ENCODE peak calls at places on chromosomes 4 and X, in seven cellular contexts. One of them, this sample, is unnamed.

GRCh38 chr4:99300934-99301333 is 10.1 kb upstream of the ADH1A start:
- DNase-seq in lung microvascular endothelial cell: peak; percentile 48
- DNase-seq in AG09309: peak; percentile 89
- DNase-seq in IMR-90: peak; percentile 97
- DNase-seq in posterior cingulate gyrus: peak; percentile 68
- DNase-seq in cardiac septum: peak; percentile 82
- DNase-seq in M059J: peak; percentile 54
- DNase-seq in this sample: peak; percentile 86

GRCh38 chr4:179307297-179308136 is 1865.3 kb upstream of the AGA start:
- DNase-seq in lung microvascular endothelial cell: peak; percentile 17
- DNase-seq in AG09309: no peak
- DNase-seq in IMR-90: peak; percentile 23
- DNase-seq in posterior cingulate gyrus: no peak
- DNase-seq in cardiac septum: no peak
- DNase-seq in M059J: peak; percentile 23
- DNase-seq in this sample: no peak

GRCh38 chr4:61462451-61463326 is 262.6 kb downstream of the ADGRL3 start:
- DNase-seq in lung microvascular endothelial cell: no peak
- DNase-seq in AG09309: no peak
- DNase-seq in IMR-90: peak; percentile 52
- DNase-seq in posterior cingulate gyrus: no peak
- DNase-seq in cardiac septum: no peak
- DNase-seq in M059J: no peak
- DNase-seq in this sample: no peak

GRCh38 chrX:97685753-97686152 is 802.0 kb downstream of the RPA4 start:
- DNase-seq in lung microvascular endothelial cell: peak; percentile 52
- DNase-seq in AG09309: peak; percentile 1
- DNase-seq in IMR-90: peak; percentile 40
- DNase-seq in posterior cingulate gyrus: no peak
- DNase-seq in cardiac septum: no peak
- DNase-seq in M059J: peak; percentile 33
- DNase-seq in this sample: no peak

GRCh38 chr4:8315343-8316250 is 46.0 kb downstream of the HTRA3 start:
- DNase-seq in lung microvascular endothelial cell: peak; percentile 75
- DNase-seq in AG09309: peak; percentile 39
- DNase-seq in IMR-90: peak; percentile 89
- DNase-seq in posterior cingulate gyrus: no peak
- DNase-seq in cardiac septum: peak; percentile 77
- DNase-seq in M059J: peak; percentile 84
- DNase-seq in this sample: peak; percentile 69

GRCh38 chr4:55297346-55297745 is 48.7 kb upstream of the SRD5A3 start:
- DNase-seq in lung microvascular endothelial cell: peak; percentile 45
- DNase-seq in AG09309: no peak
- DNase-seq in IMR-90: peak; percentile 5
- DNase-seq in posterior cingulate gyrus: no peak
- DNase-seq in cardiac septum: no peak
- DNase-seq in M059J: no peak
- DNase-seq in this sample: no peak

GRCh38 chrX:99384594-99385374 is 1025.3 kb downstream of the PCDH19 start:
- DNase-seq in lung microvascular endothelial cell: no peak
- DNase-seq in AG09309: no peak
- DNase-seq in IMR-90: no peak
- DNase-seq in posterior cingulate gyrus: peak; percentile 47
- DNase-seq in cardiac septum: no peak
- DNase-seq in M059J: no peak
- DNase-seq in this sample: no peak

GRCh38 chr4:118381902-118382301 is 29.1 kb upstream of the PRSS12 start:
- DNase-seq in lung microvascular endothelial cell: no peak
- DNase-seq in AG09309: no peak
- DNase-seq in IMR-90: peak; percentile 17
- DNase-seq in posterior cingulate gyrus: no peak
- DNase-seq in cardiac septum: no peak
- DNase-seq in M059J: no peak
- DNase-seq in this sample: no peak

GRCh38 chrX:17237146-17237545 is 137.9 kb upstream of the NHS start:
- DNase-seq in lung microvascular endothelial cell: no peak
- DNase-seq in AG09309: no peak
- DNase-seq in IMR-90: no peak
- DNase-seq in posterior cingulate gyrus: no peak
- DNase-seq in cardiac septum: no peak
- DNase-seq in M059J: no peak
- DNase-seq in this sample: no peak

GRCh38 chrX:1041051-1041450 is 171.4 kb downstream of the CRLF2 start:
- DNase-seq in lung microvascular endothelial cell: no peak
- DNase-seq in AG09309: no peak
- DNase-seq in IMR-90: no peak
- DNase-seq in posterior cingulate gyrus: no peak
- DNase-seq in cardiac septum: peak; percentile 67
- DNase-seq in M059J: no peak
- DNase-seq in this sample: no peak

GRCh38 chr4:108787724-108788123 is 24.9 kb upstream of the ETNPPL start:
- DNase-seq in lung microvascular endothelial cell: no peak
- DNase-seq in AG09309: no peak
- DNase-seq in IMR-90: no peak
- DNase-seq in posterior cingulate gyrus: no peak
- DNase-seq in cardiac septum: no peak
- DNase-seq in M059J: no peak
- DNase-seq in this sample: no peak

GRCh38 chr4:176671532-176671931 is 121.2 kb downstream of the VEGFC start:
- DNase-seq in lung microvascular endothelial cell: peak; percentile 8
- DNase-seq in AG09309: no peak
- DNase-seq in IMR-90: peak; percentile 44
- DNase-seq in posterior cingulate gyrus: no peak
- DNase-seq in cardiac septum: no peak
- DNase-seq in M059J: no peak
- DNase-seq in this sample: no peak

GRCh38 chrX:22740836-22741235 is 258.9 kb upstream of the DDX53 start:
- DNase-seq in lung microvascular endothelial cell: peak; percentile 1
- DNase-seq in AG09309: no peak
- DNase-seq in IMR-90: no peak
- DNase-seq in posterior cingulate gyrus: no peak
- DNase-seq in cardiac septum: no peak
- DNase-seq in M059J: no peak
- DNase-seq in this sample: no peak

GRCh38 chr4:127698789-127699200 is 31.4 kb upstream of the SLC25A31 start:
- DNase-seq in lung microvascular endothelial cell: peak; percentile 64
- DNase-seq in AG09309: peak; percentile 65
- DNase-seq in IMR-90: peak; percentile 66
- DNase-seq in posterior cingulate gyrus: no peak
- DNase-seq in cardiac septum: no peak
- DNase-seq in M059J: peak; percentile 85
- DNase-seq in this sample: no peak

GRCh38 chr4:159137176-159137575 is 34.3 kb downstream of the RAPGEF2 start:
- DNase-seq in lung microvascular endothelial cell: no peak
- DNase-seq in AG09309: no peak
- DNase-seq in IMR-90: no peak
- DNase-seq in posterior cingulate gyrus: no peak
- DNase-seq in cardiac septum: no peak
- DNase-seq in M059J: no peak
- DNase-seq in this sample: no peak

GRCh38 chr4:28421221-28421620 is 1560.6 kb downstream of the STIM2 start:
- DNase-seq in lung microvascular endothelial cell: no peak
- DNase-seq in AG09309: no peak
- DNase-seq in IMR-90: peak; percentile 5
- DNase-seq in posterior cingulate gyrus: no peak
- DNase-seq in cardiac septum: no peak
- DNase-seq in M059J: no peak
- DNase-seq in this sample: no peak

GRCh38 chrX:129933700-129934099 is 27.7 kb downstream of the UTP14A start:
- DNase-seq in lung microvascular endothelial cell: no peak
- DNase-seq in AG09309: no peak
- DNase-seq in IMR-90: no peak
- DNase-seq in posterior cingulate gyrus: no peak
- DNase-seq in cardiac septum: no peak
- DNase-seq in M059J: no peak
- DNase-seq in this sample: no peak

GRCh38 chrX:73239242-73239641 is 24.6 kb upstream of the NAP1L2 start:
- DNase-seq in lung microvascular endothelial cell: no peak
- DNase-seq in AG09309: no peak
- DNase-seq in IMR-90: no peak
- DNase-seq in posterior cingulate gyrus: no peak
- DNase-seq in cardiac septum: no peak
- DNase-seq in M059J: no peak
- DNase-seq in this sample: no peak

GRCh38 chr4:41375561-41375960 is 118.8 kb downstream of the UCHL1 start:
- DNase-seq in lung microvascular endothelial cell: no peak
- DNase-seq in AG09309: no peak
- DNase-seq in IMR-90: no peak
- DNase-seq in posterior cingulate gyrus: peak; percentile 73
- DNase-seq in cardiac septum: peak; percentile 77
- DNase-seq in M059J: no peak
- DNase-seq in this sample: no peak

GRCh38 chr4:124941267-124941666 is 228.7 kb upstream of the ANKRD50 start:
- DNase-seq in lung microvascular endothelial cell: peak; percentile 80
- DNase-seq in AG09309: no peak
- DNase-seq in IMR-90: peak; percentile 24
- DNase-seq in posterior cingulate gyrus: no peak
- DNase-seq in cardiac septum: no peak
- DNase-seq in M059J: peak; percentile 49
- DNase-seq in this sample: no peak

This sample was measured in coronary artery.